ENCODE peak calls at places on chromosomes 6 and 20, in six cellular contexts. R, V, M, S, H and K are unnamed samples.

GRCh38 chr6:9131616-9132015 is 696.3 kb upstream of the SLC35B3 start:
- DNase-seq in R (peak), V (no peak), M (no peak), S (no peak), H (no peak), K (no peak)

GRCh38 chr6:22153384-22154158 is 143.3 kb downstream of the PRL start:
- DNase-seq in R (no peak), V (no peak), M (no peak), S (no peak), H (no peak), K (no peak)

GRCh38 chr6:137291441-137291840 is 72.3 kb upstream of the IFNGR1 start:
- DNase-seq in R (peak), V (peak), M (no peak), S (no peak), H (peak), K (peak)

GRCh38 chr20:59816146-59816743 is 117.2 kb downstream of the SYCP2 start:
- DNase-seq in R (peak), V (no peak), M (no peak), S (no peak), H (no peak), K (no peak)

GRCh38 chr6:34237316-34237721 is 646 bp downstream of the HMGA1 start:
- DNase-seq in R (no peak), V (no peak), M (peak), S (peak), H (no peak), K (no peak)

GRCh38 chr20:25272223-25273000 is 24.5 kb downstream of the PYGB start:
- DNase-seq in R (peak), V (peak), M (no peak), S (no peak), H (no peak), K (no peak)

GRCh38 chr6:85278456-85279035 is 171.3 kb upstream of the NT5E start:
- DNase-seq in R (no peak), V (no peak), M (no peak), S (no peak), H (no peak), K (no peak)

GRCh38 chr6:153215242-153215641 is 84.2 kb upstream of the RGS17 start:
- DNase-seq in R (no peak), V (no peak), M (no peak), S (no peak), H (no peak), K (no peak)

GRCh38 chr6:134258849-134259306 is 59.0 kb downstream of the SGK1 start:
- DNase-seq in R (no peak), V (no peak), M (no peak), S (no peak), H (no peak), K (no peak)

GRCh38 chr6:75850026-75850385 is 101.0 kb downstream of the MYO6 start:
- DNase-seq in R (no peak), V (no peak), M (no peak), S (no peak), H (no peak), K (no peak)

GRCh38 chr6:138493413-138493812 is 5.9 kb downstream of the NHSL1 start:
- DNase-seq in R (no peak), V (no peak), M (no peak), S (no peak), H (peak), K (peak)

GRCh38 chr6:44712353-44713147 is 325.0 kb downstream of the CDC5L start:
- DNase-seq in R (no peak), V (no peak), M (no peak), S (no peak), H (no peak), K (no peak)

GRCh38 chr6:7691675-7692452 is 34.0 kb upstream of the BMP6 start:
- DNase-seq in R (no peak), V (no peak), M (no peak), S (no peak), H (peak), K (peak)

GRCh38 chr6:166307082-166307980 is 861 bp downstream of the PRR18 start:
- DNase-seq in R (no peak), V (no peak), M (no peak), S (peak), H (no peak), K (no peak)

GRCh38 chr6:107248147-107248546 is 132.8 kb upstream of the BEND3 start:
- DNase-seq in R (no peak), V (no peak), M (no peak), S (no peak), H (no peak), K (no peak)

GRCh38 chr20:20821496-20822260 is 109.2 kb upstream of the RALGAPA2 start:
- DNase-seq in R (no peak), V (no peak), M (no peak), S (no peak), H (no peak), K (no peak)

GRCh38 chr6:36127462-36128016 is 2.8 kb upstream of the MAPK13 start:
- DNase-seq in R (peak), V (no peak), M (no peak), S (no peak), H (peak), K (peak)

GRCh38 chr6:14865609-14866100 is 380.2 kb upstream of the JARID2 start:
- DNase-seq in R (no peak), V (no peak), M (no peak), S (no peak), H (no peak), K (no peak)

GRCh38 chr20:57217802-57218201 is 48.6 kb downstream of the BMP7 start:
- DNase-seq in R (no peak), V (no peak), M (no peak), S (no peak), H (no peak), K (no peak)

GRCh38 chr20:59525500-59526241 is 78.7 kb upstream of the PHACTR3 start:
- DNase-seq in R (peak), V (peak), M (no peak), S (no peak), H (peak), K (peak)

GRCh38 chr6:126650931-126651330 is 311.0 kb downstream of the CENPW start:
- DNase-seq in R (no peak), V (no peak), M (no peak), S (no peak), H (no peak), K (no peak)

GRCh38 chr6:167426074-167426473 is 101.2 kb downstream of the TTLL2 start:
- DNase-seq in R (no peak), V (no peak), M (no peak), S (no peak), H (no peak), K (no peak)

GRCh38 chr20:805713-806112 is 27.8 kb upstream of the FAM110A start:
- DNase-seq in R (no peak), V (no peak), M (no peak), S (no peak), H (no peak), K (no peak)

GRCh38 chr6:35427435-35427834 is 24.7 kb upstream of the FANCE start:
- DNase-seq in R (no peak), V (no peak), M (no peak), S (no peak), H (no peak), K (no peak)

GRCh38 chr20:62858059-62858458 is 3.6 kb downstream of the TCFL5 start:
- DNase-seq in R (no peak), V (no peak), M (no peak), S (no peak), H (no peak), K (no peak)

GRCh38 chr20:60058869-60059268 is 100.6 kb downstream of the CDH26 start:
- DNase-seq in R (no peak), V (no peak), M (no peak), S (no peak), H (no peak), K (no peak)

GRCh38 chr6:15522856-15523529 is 139.8 kb downstream of the DTNBP1 start:
- DNase-seq in R (peak), V (no peak), M (no peak), S (no peak), H (no peak), K (peak)

GRCh38 chr6:138545621-138545980 is 46.3 kb upstream of the NHSL1 start:
- DNase-seq in R (peak), V (peak), M (no peak), S (no peak), H (no peak), K (no peak)

GRCh38 chr20:57810511-57811372 is 100.9 kb upstream of the PMEPA1 start:
- DNase-seq in R (no peak), V (no peak), M (no peak), S (no peak), H (peak), K (peak)

GRCh38 chr6:8875986-8876385 is 440.6 kb upstream of the SLC35B3 start:
- DNase-seq in R (no peak), V (no peak), M (no peak), S (no peak), H (no peak), K (no peak)